ENCODE peak calls at places on chromosomes 12 and 14, in nine cellular contexts. One of them, this sample, is unnamed.

GRCh38 chr12:38713294-38713693 is 192.1 kb downstream of the CPNE8 start:
- DNase-seq in A549: no peak
- DNase-seq in foreskin fibroblast: no peak
- DNase-seq in OCI-LY7: no peak
- DNase-seq in heart left ventricle: no peak
- DNase-seq in adrenal gland: no peak
- DNase-seq in GM12878: no peak
- DNase-seq in fibroblast of lung: no peak
- DNase-seq in K562: no peak
- DNase-seq in this sample: no peak

GRCh38 chr14:22070119-22070982 is 396.7 kb upstream of the OR4E1 start:
- DNase-seq in A549: no peak
- DNase-seq in foreskin fibroblast: no peak
- DNase-seq in OCI-LY7: peak; percentile 18
- DNase-seq in heart left ventricle: peak; percentile 47
- DNase-seq in adrenal gland: no peak
- DNase-seq in GM12878: no peak
- DNase-seq in fibroblast of lung: no peak
- DNase-seq in K562: no peak
- DNase-seq in this sample: no peak

GRCh38 chr12:80593766-80594165 is 113.7 kb upstream of the MYF6 start:
- DNase-seq in A549: no peak
- DNase-seq in foreskin fibroblast: peak; percentile 82
- DNase-seq in OCI-LY7: no peak
- DNase-seq in heart left ventricle: no peak
- DNase-seq in adrenal gland: no peak
- DNase-seq in GM12878: no peak
- DNase-seq in fibroblast of lung: peak; percentile 98
- DNase-seq in K562: no peak
- DNase-seq in this sample: peak; percentile 87

GRCh38 chr14:58082011-58082410 is 70.0 kb downstream of the ARMH4 start:
- DNase-seq in A549: no peak
- DNase-seq in foreskin fibroblast: no peak
- DNase-seq in OCI-LY7: no peak
- DNase-seq in heart left ventricle: no peak
- DNase-seq in adrenal gland: no peak
- DNase-seq in GM12878: no peak
- DNase-seq in fibroblast of lung: peak; percentile 51
- DNase-seq in K562: no peak
- DNase-seq in this sample: no peak

GRCh38 chr12:76634074-76634570 is 74.6 kb upstream of the OSBPL8 start:
- DNase-seq in A549: no peak
- DNase-seq in foreskin fibroblast: no peak
- DNase-seq in OCI-LY7: no peak
- DNase-seq in heart left ventricle: no peak
- DNase-seq in adrenal gland: no peak
- DNase-seq in GM12878: no peak
- DNase-seq in fibroblast of lung: no peak
- DNase-seq in K562: no peak
- DNase-seq in this sample: no peak

GRCh38 chr14:24334431-24335271 is at the start of gene ADCY4:
- DNase-seq in A549: no peak
- DNase-seq in foreskin fibroblast: no peak
- DNase-seq in OCI-LY7: no peak
- DNase-seq in heart left ventricle: peak; percentile 78
- DNase-seq in adrenal gland: no peak
- DNase-seq in GM12878: no peak
- DNase-seq in fibroblast of lung: no peak
- DNase-seq in K562: no peak
- DNase-seq in this sample: no peak

GRCh38 chr12:20601668-20602280 is 93.4 kb upstream of the SLCO1C1 start:
- DNase-seq in A549: peak; percentile 18
- DNase-seq in foreskin fibroblast: peak; percentile 16
- DNase-seq in OCI-LY7: peak; percentile 10
- DNase-seq in heart left ventricle: no peak
- DNase-seq in adrenal gland: no peak
- DNase-seq in GM12878: no peak
- DNase-seq in fibroblast of lung: peak; percentile 56
- DNase-seq in K562: no peak
- DNase-seq in this sample: peak; percentile 18

GRCh38 chr12:82300611-82301010 is 57.6 kb downstream of the CCDC59 start:
- DNase-seq in A549: no peak
- DNase-seq in foreskin fibroblast: no peak
- DNase-seq in OCI-LY7: no peak
- DNase-seq in heart left ventricle: no peak
- DNase-seq in adrenal gland: no peak
- DNase-seq in GM12878: no peak
- DNase-seq in fibroblast of lung: peak; percentile 33
- DNase-seq in K562: no peak
- DNase-seq in this sample: no peak

GRCh38 chr14:51666831-51667230 is 15.1 kb downstream of the FRMD6 start:
- DNase-seq in A549: no peak
- DNase-seq in foreskin fibroblast: no peak
- DNase-seq in OCI-LY7: no peak
- DNase-seq in heart left ventricle: no peak
- DNase-seq in adrenal gland: peak; percentile 32
- DNase-seq in GM12878: no peak
- DNase-seq in fibroblast of lung: no peak
- DNase-seq in K562: no peak
- DNase-seq in this sample: no peak

GRCh38 chr14:63764103-63764502 is 36.2 kb upstream of the SGPP1 start:
- DNase-seq in A549: no peak
- DNase-seq in foreskin fibroblast: no peak
- DNase-seq in OCI-LY7: no peak
- DNase-seq in heart left ventricle: no peak
- DNase-seq in adrenal gland: no peak
- DNase-seq in GM12878: no peak
- DNase-seq in fibroblast of lung: no peak
- DNase-seq in K562: no peak
- DNase-seq in this sample: no peak

GRCh38 chr14:100691395-100692025 is 35.2 kb upstream of the DLK1 start:
- DNase-seq in A549: no peak
- DNase-seq in foreskin fibroblast: no peak
- DNase-seq in OCI-LY7: no peak
- DNase-seq in heart left ventricle: no peak
- DNase-seq in adrenal gland: no peak
- DNase-seq in GM12878: no peak
- DNase-seq in fibroblast of lung: no peak
- DNase-seq in K562: no peak
- DNase-seq in this sample: no peak

GRCh38 chr12:1063852-1064251 is 72.8 kb downstream of the ERC1 start:
- DNase-seq in A549: no peak
- DNase-seq in foreskin fibroblast: no peak
- DNase-seq in OCI-LY7: no peak
- DNase-seq in heart left ventricle: no peak
- DNase-seq in adrenal gland: no peak
- DNase-seq in GM12878: no peak
- DNase-seq in fibroblast of lung: no peak
- DNase-seq in K562: no peak
- DNase-seq in this sample: no peak

GRCh38 chr12:131561891-131562684 is 148.8 kb upstream of the SFSWAP start:
- DNase-seq in A549: no peak
- DNase-seq in foreskin fibroblast: no peak
- DNase-seq in OCI-LY7: no peak
- DNase-seq in heart left ventricle: no peak
- DNase-seq in adrenal gland: no peak
- DNase-seq in GM12878: no peak
- DNase-seq in fibroblast of lung: no peak
- DNase-seq in K562: no peak
- DNase-seq in this sample: no peak

GRCh38 chr14:34501004-34501580 is 38.4 kb downstream of the EAPP start:
- DNase-seq in A549: no peak
- DNase-seq in foreskin fibroblast: no peak
- DNase-seq in OCI-LY7: no peak
- DNase-seq in heart left ventricle: no peak
- DNase-seq in adrenal gland: no peak
- DNase-seq in GM12878: no peak
- DNase-seq in fibroblast of lung: peak; percentile 53
- DNase-seq in K562: no peak
- DNase-seq in this sample: no peak

GRCh38 chr14:25178255-25178654 is 128.3 kb upstream of the STXBP6 start:
- DNase-seq in A549: no peak
- DNase-seq in foreskin fibroblast: no peak
- DNase-seq in OCI-LY7: no peak
- DNase-seq in heart left ventricle: no peak
- DNase-seq in adrenal gland: no peak
- DNase-seq in GM12878: no peak
- DNase-seq in fibroblast of lung: no peak
- DNase-seq in K562: no peak
- DNase-seq in this sample: no peak

GRCh38 chr14:52527052-52527451 is 25.3 kb downstream of the TXNDC16 start:
- DNase-seq in A549: no peak
- DNase-seq in foreskin fibroblast: no peak
- DNase-seq in OCI-LY7: no peak
- DNase-seq in heart left ventricle: no peak
- DNase-seq in adrenal gland: no peak
- DNase-seq in GM12878: no peak
- DNase-seq in fibroblast of lung: no peak
- DNase-seq in K562: no peak
- DNase-seq in this sample: no peak

GRCh38 chr14:85399196-85399595 is 130.7 kb upstream of the FLRT2 start:
- DNase-seq in A549: no peak
- DNase-seq in foreskin fibroblast: no peak
- DNase-seq in OCI-LY7: no peak
- DNase-seq in heart left ventricle: no peak
- DNase-seq in adrenal gland: no peak
- DNase-seq in GM12878: no peak
- DNase-seq in fibroblast of lung: peak; percentile 25
- DNase-seq in K562: no peak
- DNase-seq in this sample: no peak

GRCh38 chr12:95336387-95337067 is 118.9 kb downstream of the VEZT start:
- DNase-seq in A549: peak; percentile 77
- DNase-seq in foreskin fibroblast: peak; percentile 84
- DNase-seq in OCI-LY7: peak; percentile 89
- DNase-seq in heart left ventricle: peak; percentile 73
- DNase-seq in adrenal gland: peak; percentile 75
- DNase-seq in GM12878: no peak
- DNase-seq in fibroblast of lung: peak; percentile 81
- DNase-seq in K562: peak; percentile 40
- DNase-seq in this sample: peak; percentile 62

GRCh38 chr14:61406198-61406597 is 84.8 kb downstream of the PRKCH start:
- DNase-seq in A549: no peak
- DNase-seq in foreskin fibroblast: no peak
- DNase-seq in OCI-LY7: no peak
- DNase-seq in heart left ventricle: no peak
- DNase-seq in adrenal gland: no peak
- DNase-seq in GM12878: no peak
- DNase-seq in fibroblast of lung: no peak
- DNase-seq in K562: no peak
- DNase-seq in this sample: no peak

GRCh38 chr12:65232490-65233077 is 45.9 kb upstream of the MSRB3 start:
- DNase-seq in A549: peak; percentile 13
- DNase-seq in foreskin fibroblast: peak; percentile 3
- DNase-seq in OCI-LY7: peak; percentile 52
- DNase-seq in heart left ventricle: no peak
- DNase-seq in adrenal gland: no peak
- DNase-seq in GM12878: no peak
- DNase-seq in fibroblast of lung: peak; percentile 11
- DNase-seq in K562: peak; percentile 10
- DNase-seq in this sample: no peak

GRCh38 chr14:21997300-21997699 is 323.7 kb upstream of the OR4E1 start:
- DNase-seq in A549: no peak
- DNase-seq in foreskin fibroblast: no peak
- DNase-seq in OCI-LY7: peak; percentile 29
- DNase-seq in heart left ventricle: no peak
- DNase-seq in adrenal gland: no peak
- DNase-seq in GM12878: no peak
- DNase-seq in fibroblast of lung: no peak
- DNase-seq in K562: no peak
- DNase-seq in this sample: no peak

GRCh38 chr12:41932470-41932991 is 212.1 kb downstream of the GXYLT1 start:
- DNase-seq in A549: no peak
- DNase-seq in foreskin fibroblast: no peak
- DNase-seq in OCI-LY7: peak; percentile 72
- DNase-seq in heart left ventricle: peak; percentile 82
- DNase-seq in adrenal gland: peak; percentile 64
- DNase-seq in GM12878: no peak
- DNase-seq in fibroblast of lung: peak; percentile 46
- DNase-seq in K562: peak; percentile 43
- DNase-seq in this sample: no peak

GRCh38 chr14:40599726-40600125 is 1007.0 kb upstream of the LRFN5 start:
- DNase-seq in A549: no peak
- DNase-seq in foreskin fibroblast: no peak
- DNase-seq in OCI-LY7: no peak
- DNase-seq in heart left ventricle: no peak
- DNase-seq in adrenal gland: no peak
- DNase-seq in GM12878: no peak
- DNase-seq in fibroblast of lung: peak; percentile 13
- DNase-seq in K562: no peak
- DNase-seq in this sample: no peak

GRCh38 chr14:54699087-54699530 is 132.2 kb downstream of the SAMD4A start:
- DNase-seq in A549: no peak
- DNase-seq in foreskin fibroblast: no peak
- DNase-seq in OCI-LY7: no peak
- DNase-seq in heart left ventricle: peak; percentile 66
- DNase-seq in adrenal gland: no peak
- DNase-seq in GM12878: no peak
- DNase-seq in fibroblast of lung: peak; percentile 68
- DNase-seq in K562: no peak
- DNase-seq in this sample: no peak
- H3K4me3 ChIP-seq in A549: no peak overlapping the region
- H3K4me3 ChIP-seq in foreskin fibroblast: no peak overlapping the region
- H3K4me3 ChIP-seq in OCI-LY7: no peak overlapping the region
- H3K4me3 ChIP-seq in heart left ventricle: no peak overlapping the region
- H3K4me3 ChIP-seq in adrenal gland: no peak overlapping the region
- H3K4me3 ChIP-seq in GM12878: no peak overlapping the region
- H3K4me3 ChIP-seq in fibroblast of lung: no peak overlapping the region
- H3K4me3 ChIP-seq in K562: no peak overlapping the region
- H3K4me3 ChIP-seq in this sample: no peak overlapping the region

GRCh38 chr12:6938353-6939186 is 5.0 kb upstream of the RNU7-1 start:
- DNase-seq in A549: no peak
- DNase-seq in foreskin fibroblast: no peak
- DNase-seq in OCI-LY7: no peak
- DNase-seq in heart left ventricle: no peak
- DNase-seq in adrenal gland: no peak
- DNase-seq in GM12878: no peak
- DNase-seq in fibroblast of lung: no peak
- DNase-seq in K562: no peak
- DNase-seq in this sample: no peak
- H3K4me3 ChIP-seq in A549: peak overlapping the region; percentile 24
- H3K4me3 ChIP-seq in foreskin fibroblast: peak overlapping the region; percentile 65
- H3K4me3 ChIP-seq in OCI-LY7: peak overlapping the region; percentile 60
- H3K4me3 ChIP-seq in heart left ventricle: peak overlapping the region; percentile 88
- H3K4me3 ChIP-seq in adrenal gland: peak overlapping the region; percentile 65
- H3K4me3 ChIP-seq in GM12878: peak overlapping the region; percentile 41
- H3K4me3 ChIP-seq in fibroblast of lung: peak overlapping the region; percentile 52
- H3K4me3 ChIP-seq in K562: peak overlapping the region; percentile 44
- H3K4me3 ChIP-seq in this sample: peak overlapping the region; percentile 59

GRCh38 chr14:89351958-89352404 is 65.1 kb downstream of the FOXN3 start:
- DNase-seq in A549: no peak
- DNase-seq in foreskin fibroblast: no peak
- DNase-seq in OCI-LY7: no peak
- DNase-seq in heart left ventricle: no peak
- DNase-seq in adrenal gland: no peak
- DNase-seq in GM12878: no peak
- DNase-seq in fibroblast of lung: no peak
- DNase-seq in K562: no peak
- DNase-seq in this sample: no peak
- H3K4me3 ChIP-seq in A549: no peak overlapping the region
- H3K4me3 ChIP-seq in foreskin fibroblast: no peak overlapping the region
- H3K4me3 ChIP-seq in OCI-LY7: peak overlapping the region; percentile 57
- H3K4me3 ChIP-seq in heart left ventricle: no peak overlapping the region
- H3K4me3 ChIP-seq in adrenal gland: peak overlapping the region; percentile 19
- H3K4me3 ChIP-seq in GM12878: peak overlapping the region; percentile 38
- H3K4me3 ChIP-seq in fibroblast of lung: peak overlapping the region; percentile 7
- H3K4me3 ChIP-seq in K562: no peak overlapping the region
- H3K4me3 ChIP-seq in this sample: no peak overlapping the region

GRCh38 chr14:92037989-92038388 is 1.9 kb downstream of the TRIP11 start:
- DNase-seq in A549: no peak
- DNase-seq in foreskin fibroblast: no peak
- DNase-seq in OCI-LY7: no peak
- DNase-seq in heart left ventricle: no peak
- DNase-seq in adrenal gland: no peak
- DNase-seq in GM12878: no peak
- DNase-seq in fibroblast of lung: peak; percentile 7
- DNase-seq in K562: no peak
- DNase-seq in this sample: no peak
- H3K4me3 ChIP-seq in A549: no peak overlapping the region
- H3K4me3 ChIP-seq in foreskin fibroblast: peak overlapping the region; percentile 96
- H3K4me3 ChIP-seq in OCI-LY7: peak overlapping the region; percentile 81
- H3K4me3 ChIP-seq in heart left ventricle: peak overlapping the region; percentile 90
- H3K4me3 ChIP-seq in adrenal gland: peak overlapping the region; percentile 62
- H3K4me3 ChIP-seq in GM12878: peak overlapping the region; percentile 73
- H3K4me3 ChIP-seq in fibroblast of lung: peak overlapping the region; percentile 98
- H3K4me3 ChIP-seq in K562: peak overlapping the region; percentile 94
- H3K4me3 ChIP-seq in this sample: peak overlapping the region; percentile 85